ENCODE peak calls at places on chromosomes 7 and 10, in four cellular contexts. One of them, this sample, is unnamed.

GRCh38 chr10:98534046-98534445 is 87.3 kb upstream of the HPS1 start:
- DNase-seq in brain microvascular endothelial cell: no peak
- DNase-seq in head of caudate nucleus: no peak
- DNase-seq in NCI-H1105: no peak
- DNase-seq in this sample: no peak

GRCh38 chr10:66924674-66925345 is 1.0 kb upstream of the LRRTM3 start:
- DNase-seq in head of caudate nucleus: no peak
- DNase-seq in brain microvascular endothelial cell: peak
- DNase-seq in NCI-H1105: no peak
- DNase-seq in this sample: no peak

GRCh38 chr7:47792521-47793121 is 155.6 kb downstream of the PKD1L1 start:
- DNase-seq in brain microvascular endothelial cell: peak
- DNase-seq in head of caudate nucleus: no peak
- DNase-seq in NCI-H1105: no peak
- DNase-seq in this sample: no peak

GRCh38 chr7:505171-505570 is 14.5 kb downstream of the PDGFA start:
- DNase-seq in brain microvascular endothelial cell: no peak
- DNase-seq in head of caudate nucleus: no peak
- DNase-seq in NCI-H1105: no peak
- DNase-seq in this sample: no peak

GRCh38 chr10:43872644-43873043 is 224.0 kb upstream of the ZNF32 start:
- DNase-seq in brain microvascular endothelial cell: no peak
- DNase-seq in head of caudate nucleus: no peak
- DNase-seq in NCI-H1105: no peak
- DNase-seq in this sample: no peak

GRCh38 chr7:151260883-151261282 is 12.4 kb upstream of the SMARCD3 start:
- DNase-seq in head of caudate nucleus: no peak
- DNase-seq in brain microvascular endothelial cell: no peak
- DNase-seq in NCI-H1105: no peak
- DNase-seq in this sample: no peak

GRCh38 chr7:30285531-30286284 is 1.3 kb downstream of the ZNRF2 start:
- DNase-seq in brain microvascular endothelial cell: peak
- DNase-seq in head of caudate nucleus: peak
- DNase-seq in NCI-H1105: peak
- DNase-seq in this sample: no peak

GRCh38 chr10:117373848-117374505 is 1.3 kb downstream of the PDZD8 start:
- DNase-seq in NCI-H1105: no peak
- DNase-seq in head of caudate nucleus: peak
- DNase-seq in brain microvascular endothelial cell: no peak
- DNase-seq in this sample: no peak

GRCh38 chr7:2566890-2567662 is 8.3 kb downstream of the IQCE start:
- DNase-seq in NCI-H1105: no peak
- DNase-seq in head of caudate nucleus: peak
- DNase-seq in brain microvascular endothelial cell: no peak
- DNase-seq in this sample: no peak

GRCh38 chr10:117519895-117520294 is 22.7 kb upstream of the EMX2 start:
- DNase-seq in brain microvascular endothelial cell: no peak
- DNase-seq in NCI-H1105: no peak
- DNase-seq in head of caudate nucleus: no peak
- DNase-seq in this sample: no peak

GRCh38 chr10:117004627-117005453 is at the start of gene SHTN1:
- DNase-seq in brain microvascular endothelial cell: peak
- DNase-seq in NCI-H1105: peak
- DNase-seq in head of caudate nucleus: peak
- DNase-seq in this sample: peak

GRCh38 chr10:32948451-32948850 is 9.6 kb downstream of the ITGB1 start:
- DNase-seq in brain microvascular endothelial cell: no peak
- DNase-seq in NCI-H1105: no peak
- DNase-seq in head of caudate nucleus: no peak
- DNase-seq in this sample: no peak

GRCh38 chr10:43126759-43127424 is 11.4 kb upstream of the CSGALNACT2 start:
- DNase-seq in head of caudate nucleus: no peak
- DNase-seq in NCI-H1105: no peak
- DNase-seq in brain microvascular endothelial cell: no peak
- DNase-seq in this sample: no peak

GRCh38 chr7:51647931-51648351 is 331.3 kb upstream of the COBL start:
- DNase-seq in brain microvascular endothelial cell: no peak
- DNase-seq in NCI-H1105: no peak
- DNase-seq in head of caudate nucleus: peak
- DNase-seq in this sample: peak

GRCh38 chr7:157555921-157556320 is 219.1 kb downstream of the DNAJB6 start:
- DNase-seq in brain microvascular endothelial cell: no peak
- DNase-seq in head of caudate nucleus: peak
- DNase-seq in NCI-H1105: no peak
- DNase-seq in this sample: no peak

GRCh38 chr10:81865581-81865980 is 9.4 kb upstream of the NRG3 start:
- DNase-seq in head of caudate nucleus: no peak
- DNase-seq in NCI-H1105: no peak
- DNase-seq in brain microvascular endothelial cell: no peak
- DNase-seq in this sample: no peak

GRCh38 chr10:131264110-131264788 is 47.3 kb downstream of the TCERG1L start:
- DNase-seq in NCI-H1105: no peak
- DNase-seq in head of caudate nucleus: no peak
- DNase-seq in brain microvascular endothelial cell: no peak
- DNase-seq in this sample: no peak

GRCh38 chr10:124144536-124144935 is 51.1 kb upstream of the CHST15 start:
- DNase-seq in head of caudate nucleus: no peak
- DNase-seq in NCI-H1105: no peak
- DNase-seq in brain microvascular endothelial cell: no peak
- DNase-seq in this sample: no peak

GRCh38 chr7:131231381-131232220 is 96.1 kb upstream of the MKLN1 start:
- DNase-seq in brain microvascular endothelial cell: peak
- DNase-seq in head of caudate nucleus: peak
- DNase-seq in NCI-H1105: no peak
- DNase-seq in this sample: no peak

GRCh38 chr10:123145542-123146012 is 2.4 kb upstream of the HMX2 start:
- DNase-seq in head of caudate nucleus: no peak
- DNase-seq in NCI-H1105: no peak
- DNase-seq in brain microvascular endothelial cell: no peak
- DNase-seq in this sample: no peak

GRCh38 chr10:102815790-102816549 is 21.2 kb downstream of the CYP17A1 start:
- DNase-seq in NCI-H1105: no peak
- DNase-seq in head of caudate nucleus: peak
- DNase-seq in brain microvascular endothelial cell: peak
- DNase-seq in this sample: no peak

GRCh38 chr7:98569606-98570337 is 47.3 kb upstream of the NPTX2 start:
- DNase-seq in brain microvascular endothelial cell: no peak
- DNase-seq in NCI-H1105: no peak
- DNase-seq in head of caudate nucleus: peak
- DNase-seq in this sample: no peak

GRCh38 chr10:89114846-89115625 is 92.1 kb downstream of the CH25H start:
- DNase-seq in NCI-H1105: no peak
- DNase-seq in brain microvascular endothelial cell: no peak
- DNase-seq in head of caudate nucleus: no peak
- DNase-seq in this sample: no peak

GRCh38 chr10:72285972-72286521 is 12.3 kb downstream of the DDIT4 start:
- DNase-seq in NCI-H1105: no peak
- DNase-seq in brain microvascular endothelial cell: no peak
- DNase-seq in head of caudate nucleus: no peak
- DNase-seq in this sample: no peak

GRCh38 chr7:38178695-38179344 is 775 bp downstream of the STARD3NL start:
- DNase-seq in head of caudate nucleus: no peak
- DNase-seq in NCI-H1105: no peak
- DNase-seq in brain microvascular endothelial cell: no peak
- DNase-seq in this sample: no peak

GRCh38 chr10:35640474-35640873 is 1.6 kb downstream of the FZD8 start:
- DNase-seq in NCI-H1105: peak
- DNase-seq in brain microvascular endothelial cell: peak
- DNase-seq in head of caudate nucleus: peak
- DNase-seq in this sample: peak

GRCh38 chr7:17965600-17965999 is 25.3 kb upstream of the SNX13 start:
- DNase-seq in brain microvascular endothelial cell: peak
- DNase-seq in NCI-H1105: no peak
- DNase-seq in head of caudate nucleus: no peak
- DNase-seq in this sample: no peak